ENCODE peak calls at places on chromosomes 12 and 14, in five cellular contexts. O is mammary epithelial cell, U is astrocyte of the spinal cord, K is foreskin fibroblast, V is A549. X is an unnamed sample.

GRCh38 chr12:47022296-47022695 is 57.1 kb upstream of the PCED1B start:
- DNase-seq in O (peak), U (peak), K (no peak), V (no peak), X (peak)

GRCh38 chr12:110993425-110993824 is 73.0 kb upstream of the MYL2 start:
- DNase-seq in O (no peak), U (no peak), K (no peak), V (peak), X (no peak)

GRCh38 chr12:95402096-95402495 is 71.9 kb upstream of the METAP2 start:
- DNase-seq in O (no peak), U (no peak), K (no peak), V (no peak), X (no peak)

GRCh38 chr14:56004807-56005579 is 113.2 kb upstream of the PELI2 start:
- DNase-seq in O (no peak), U (peak), K (peak), V (peak), X (peak)

GRCh38 chr12:100254876-100255275 is 12.0 kb downstream of the DEPDC4 start:
- DNase-seq in O (peak), U (no peak), K (peak), V (no peak), X (no peak)

GRCh38 chr14:41604793-41605534 is 1.7 kb upstream of the LRFN5 start:
- DNase-seq in O (no peak), U (peak), K (peak), V (no peak), X (no peak)

GRCh38 chr14:79325557-79325956 is 885.7 kb downstream of the DIO2 start:
- DNase-seq in O (no peak), U (no peak), K (no peak), V (no peak), X (no peak)

GRCh38 chr12:106141003-106141402 is 2.2 kb upstream of the NUAK1 start:
- DNase-seq in O (no peak), U (no peak), K (no peak), V (no peak), X (no peak)

GRCh38 chr12:124867389-124867930 is 3.8 kb upstream of the SCARB1 start:
- DNase-seq in O (peak), U (peak), K (peak), V (peak), X (peak)

GRCh38 chr12:79236920-79237319 is 372.3 kb downstream of the SYT1 start:
- DNase-seq in O (no peak), U (no peak), K (no peak), V (no peak), X (no peak)

GRCh38 chr12:71665109-71665476 is 992 bp downstream of the THAP2 start:
- DNase-seq in O (no peak), U (no peak), K (no peak), V (no peak), X (no peak)

GRCh38 chr12:93784339-93785086 is 107.3 kb downstream of the CRADD start:
- DNase-seq in O (peak), U (peak), K (peak), V (peak), X (peak)

GRCh38 chr12:7642876-7643309 is 22.8 kb downstream of the APOBEC1 start:
- DNase-seq in O (no peak), U (no peak), K (no peak), V (peak), X (no peak)

GRCh38 chr12:83313827-83314226 is 627.1 kb downstream of the TMTC2 start:
- DNase-seq in O (no peak), U (no peak), K (no peak), V (no peak), X (no peak)

GRCh38 chr14:53951661-53952265 is 4.9 kb downstream of the BMP4 start:
- DNase-seq in O (no peak), U (peak), K (no peak), V (no peak), X (no peak)
- H3K4me3 ChIP-seq in O (no peak), U (peak), K (peak), V (no peak), X (no peak)

DNA sequence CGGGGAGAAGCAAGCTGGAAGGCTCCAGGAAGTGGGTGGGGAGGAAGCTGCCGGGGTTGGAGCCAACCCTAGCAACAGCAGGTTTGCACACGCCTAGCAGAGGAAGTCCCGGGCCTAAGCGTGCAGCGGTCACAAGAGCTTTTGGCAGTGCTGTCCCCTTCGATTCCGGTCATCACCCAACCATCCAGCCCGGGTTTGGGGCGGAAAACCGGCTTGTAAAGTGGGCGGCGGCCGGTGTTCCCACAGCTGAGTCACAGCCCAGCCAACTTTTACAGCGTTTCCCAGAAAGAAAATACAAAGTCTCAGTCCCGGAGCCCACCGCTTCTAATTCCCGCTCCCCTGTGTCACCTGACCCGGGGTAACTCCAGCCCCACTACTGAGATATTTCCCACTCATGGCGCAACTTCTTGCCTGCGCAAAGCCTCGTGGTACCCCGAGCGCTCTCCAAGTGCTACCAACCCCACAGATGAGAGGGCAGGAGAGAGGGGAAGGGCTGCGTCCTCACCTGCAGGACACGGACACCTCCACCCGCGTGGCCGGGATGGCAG is 385 bp downstream of the CPNE8 start:
- DNase-seq in O (peak), U (peak), K (peak), V (peak), X (peak)
- H3K4me3 ChIP-seq in O (peak), U (peak), K (peak), V (peak), X (peak)

DNA sequence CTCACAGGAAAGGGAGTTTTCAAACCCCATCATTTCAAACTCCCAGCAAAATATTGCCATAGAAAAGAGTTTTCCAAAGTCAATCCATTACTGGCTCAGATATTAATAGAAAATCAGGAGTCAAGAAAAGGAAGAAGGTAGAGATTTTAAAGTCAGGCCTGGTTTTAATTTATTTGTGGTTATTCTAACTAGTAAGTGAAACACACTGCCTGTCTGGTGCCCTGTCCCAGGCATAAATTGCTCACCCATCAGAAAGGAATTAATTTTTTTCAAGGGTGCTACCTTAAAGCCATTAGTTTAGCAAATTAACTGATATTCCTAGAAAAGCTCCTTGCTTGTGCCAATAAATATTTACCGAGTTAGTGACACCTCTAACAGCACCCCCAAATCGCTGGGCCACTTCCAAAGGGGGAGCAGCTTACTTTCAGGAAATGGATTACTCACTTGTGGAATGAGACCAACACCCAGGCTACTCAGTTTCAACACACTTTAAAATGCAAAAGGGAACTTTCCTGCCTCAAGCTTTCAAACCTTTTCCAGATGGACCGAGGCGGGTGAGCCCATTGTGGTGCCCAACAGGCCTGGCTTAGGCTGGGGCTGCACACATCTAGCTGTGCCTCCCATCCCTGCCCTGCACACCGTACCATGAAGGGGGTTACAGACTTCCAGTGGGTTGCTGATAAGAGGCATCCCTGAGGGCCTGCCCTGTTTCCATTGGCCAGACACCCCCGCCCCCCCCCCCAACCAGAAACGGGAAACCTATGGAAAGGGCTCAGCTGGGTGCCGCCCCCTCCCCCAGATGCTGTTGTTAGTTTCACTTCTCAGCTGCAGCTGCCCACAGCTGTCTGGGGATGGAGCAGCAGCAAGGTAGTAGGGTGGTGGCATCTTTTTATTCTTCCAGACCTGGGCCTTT is 117.2 kb downstream of the SAMD4A start:
- DNase-seq in O (peak), U (peak), K (peak), V (no peak), X (peak)
- H3K4me3 ChIP-seq in O (no peak), U (no peak), K (no peak), V (no peak), X (no peak)

GRCh38 chr12:119667577-119668314 is at the start of gene PRKAB1:
- DNase-seq in O (peak), U (peak), K (peak), V (peak), X (peak)

GRCh38 chr12:119666900-119667576 is 895 bp upstream of the PRKAB1 start:
- DNase-seq in O (no peak), U (no peak), K (no peak), V (no peak), X (no peak)

GRCh38 chr12:119665164-119665929 is 2.6 kb upstream of the PRKAB1 start:
- DNase-seq in O (no peak), U (no peak), K (no peak), V (no peak), X (no peak)

GRCh38 chr12:119664642-119665041 is 3.3 kb upstream of the PRKAB1 start:
- DNase-seq in O (no peak), U (no peak), K (no peak), V (no peak), X (no peak)

DNA sequence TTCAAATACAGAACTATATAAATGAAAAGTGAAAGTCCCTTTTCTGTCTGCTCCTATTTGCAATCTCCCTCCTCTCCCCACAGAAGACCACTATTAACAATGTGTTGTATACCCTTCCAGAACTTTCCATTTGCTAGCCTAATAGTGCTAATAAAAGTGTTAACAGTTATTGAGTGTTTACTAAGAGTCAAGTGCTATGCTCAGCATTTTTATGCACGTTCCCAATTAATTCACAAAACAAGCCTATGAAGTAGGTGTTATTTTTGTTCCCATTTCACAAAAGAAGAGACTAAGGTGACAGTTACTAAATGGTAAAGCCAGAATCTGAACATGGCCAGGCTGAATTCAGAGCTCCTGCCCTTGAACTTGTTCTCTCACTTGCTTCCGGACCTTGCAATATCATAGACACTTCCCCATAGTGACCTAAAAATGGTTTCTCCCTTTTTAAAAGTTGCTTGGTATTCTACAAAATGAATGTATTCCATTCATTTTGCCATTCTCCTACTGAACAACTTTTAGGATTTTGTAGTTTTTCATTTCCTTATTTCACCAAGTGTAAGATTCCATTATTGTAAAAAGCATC is 1.6 kb upstream of the PRKAB1 start:
- DNase-seq in O (no peak), U (no peak), K (no peak), V (no peak), X (no peak)
- H3K4me3 ChIP-seq in O (no peak), U (no peak), K (no peak), V (no peak), X (no peak)

GRCh38 chr12:118307069-118307954 is 65.4 kb downstream of the TAOK3 start:
- DNase-seq in O (peak), U (peak), K (peak), V (peak), X (peak)
- H3K4me3 ChIP-seq in O (peak), U (peak), K (peak), V (no peak), X (peak)

DNA sequence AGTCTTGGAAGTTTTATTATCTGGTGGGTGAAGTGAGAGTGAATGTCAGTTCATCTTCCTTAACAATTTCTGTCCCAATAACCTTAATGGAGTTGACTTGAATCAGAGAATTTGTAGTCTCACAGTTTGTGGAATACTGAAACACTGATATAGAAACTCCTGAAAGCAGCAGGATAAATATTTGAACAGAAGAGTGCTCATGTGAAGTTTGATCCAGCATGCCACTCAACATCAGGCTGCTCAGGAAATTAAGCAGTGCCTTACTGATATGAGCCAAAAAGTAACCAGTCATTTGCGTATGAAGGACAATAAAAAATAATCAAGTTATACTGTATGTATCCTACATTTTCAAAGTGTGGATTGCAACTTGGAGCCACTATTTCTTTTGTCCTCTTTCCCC is 15.7 kb downstream of the MUCL1 start:
- DNase-seq in O (no peak), U (no peak), K (no peak), V (no peak), X (no peak)
- H3K4me3 ChIP-seq in O (no peak), U (no peak), K (no peak), V (no peak), X (no peak)

DNA sequence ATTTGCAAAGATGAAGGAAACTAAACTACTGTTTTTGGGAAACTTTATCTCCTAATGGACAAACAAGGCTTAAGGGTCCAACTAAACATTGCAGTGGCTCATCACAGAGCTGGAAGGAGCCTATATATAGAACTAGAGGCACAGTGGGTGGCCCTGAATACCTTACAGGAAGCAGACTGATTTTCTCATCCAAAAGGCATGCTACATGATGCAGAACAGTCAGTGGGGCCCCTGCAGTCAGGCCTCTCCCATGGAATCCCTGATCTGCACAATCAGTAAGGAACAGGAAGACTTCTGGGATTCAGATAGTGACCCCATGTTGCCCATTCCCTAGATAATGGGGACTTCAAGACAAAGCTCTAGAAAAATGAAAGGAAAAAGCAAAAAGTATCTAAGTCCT is 1.9 kb upstream of the LLPH start:
- DNase-seq in O (peak), U (peak), K (peak), V (peak), X (peak)
- H3K4me3 ChIP-seq in O (no peak), U (no peak), K (no peak), V (no peak), X (no peak)

DNA sequence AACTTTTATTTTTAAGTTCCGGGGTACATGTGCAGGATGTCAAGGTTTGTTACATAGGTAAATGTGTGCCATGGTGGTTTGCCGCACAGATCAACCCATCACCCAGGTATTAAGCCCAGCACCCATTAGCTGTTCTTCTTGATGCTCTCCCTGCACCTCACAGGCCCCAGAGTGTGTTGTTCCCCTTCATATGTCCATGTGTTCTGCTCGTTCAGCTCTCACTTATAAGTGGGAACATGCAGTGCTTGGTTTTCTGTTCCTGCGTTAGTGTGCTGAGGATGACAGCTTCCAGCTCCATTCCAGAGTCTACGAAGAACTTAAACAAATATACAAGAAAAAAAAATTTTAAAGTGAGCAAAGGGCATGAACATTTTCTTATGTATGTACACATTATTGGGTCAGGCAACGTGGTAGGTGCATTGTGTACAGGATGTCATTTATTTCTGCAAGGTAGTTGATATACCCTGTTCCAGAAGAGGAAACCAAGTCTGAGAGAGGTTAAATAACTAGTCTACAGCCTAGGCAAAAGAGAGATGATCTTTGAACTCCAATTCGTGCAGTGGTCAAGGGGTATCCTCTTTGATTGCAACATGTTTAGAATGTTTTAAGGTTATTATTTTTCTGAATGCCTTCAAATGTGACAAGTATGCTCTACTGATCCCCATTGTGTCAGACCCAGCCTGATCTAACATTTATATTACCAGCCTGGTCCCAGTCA is 8.7 kb upstream of the PPM1A start:
- DNase-seq in O (no peak), U (no peak), K (no peak), V (no peak), X (no peak)
- H3K4me3 ChIP-seq in O (no peak), U (no peak), K (no peak), V (no peak), X (no peak)

GRCh38 chr14:95045836-95046430 is 111.4 kb downstream of the DICER1 start:
- DNase-seq in O (no peak), U (no peak), K (no peak), V (no peak), X (no peak)
- H3K4me3 ChIP-seq in O (no peak), U (no peak), K (no peak), V (no peak), X (no peak)

X was measured in brain microvascular endothelial cell.